ENCODE peak calls at places on chromosomes 6 and 20, in five cellular contexts. One of them, this sample, is unnamed.

GRCh38 chr6:163585932-163586437 is 171.5 kb downstream of the QKI start:
- DNase-seq in mammary epithelial cell: peak
- DNase-seq in K562: peak
- DNase-seq in fibroblast of lung: peak
- DNase-seq in A549: peak
- DNase-seq in this sample: peak

GRCh38 chr6:113414511-113414910 is 442.6 kb upstream of the MARCKS start:
- DNase-seq in fibroblast of lung: peak
- DNase-seq in mammary epithelial cell: peak
- DNase-seq in K562: no peak
- DNase-seq in A549: peak
- DNase-seq in this sample: peak

GRCh38 chr6:75863001-75863400 is 114.0 kb downstream of the MYO6 start:
- DNase-seq in A549: no peak
- DNase-seq in mammary epithelial cell: no peak
- DNase-seq in fibroblast of lung: no peak
- DNase-seq in K562: no peak
- DNase-seq in this sample: no peak

GRCh38 chr6:52558266-52559000 is 18.4 kb downstream of the TRAM2 start:
- DNase-seq in A549: no peak
- DNase-seq in mammary epithelial cell: no peak
- DNase-seq in K562: peak
- DNase-seq in fibroblast of lung: peak
- DNase-seq in this sample: no peak

GRCh38 chr6:54621285-54621684 is 225.3 kb upstream of the FAM83B start:
- DNase-seq in mammary epithelial cell: no peak
- DNase-seq in K562: no peak
- DNase-seq in fibroblast of lung: no peak
- DNase-seq in A549: no peak
- DNase-seq in this sample: peak

GRCh38 chr20:37323985-37324384 is 22.0 kb upstream of the SRC start:
- DNase-seq in mammary epithelial cell: peak
- DNase-seq in A549: no peak
- DNase-seq in fibroblast of lung: peak
- DNase-seq in K562: no peak
- DNase-seq in this sample: no peak

GRCh38 chr6:44471271-44471981 is 83.9 kb downstream of the CDC5L start:
- DNase-seq in K562: peak
- DNase-seq in A549: no peak
- DNase-seq in fibroblast of lung: no peak
- DNase-seq in mammary epithelial cell: no peak
- DNase-seq in this sample: no peak

GRCh38 chr6:158707120-158707519 is 57.3 kb downstream of the SYTL3 start:
- DNase-seq in mammary epithelial cell: peak
- DNase-seq in fibroblast of lung: peak
- DNase-seq in A549: peak
- DNase-seq in K562: peak
- DNase-seq in this sample: peak

GRCh38 chr6:168078943-168079405 is at the start of gene FRMD1:
- DNase-seq in K562: no peak
- DNase-seq in A549: no peak
- DNase-seq in fibroblast of lung: no peak
- DNase-seq in mammary epithelial cell: no peak
- DNase-seq in this sample: no peak

GRCh38 chr6:18277181-18278006 is 13.1 kb upstream of the DEK start:
- DNase-seq in K562: no peak
- DNase-seq in mammary epithelial cell: peak
- DNase-seq in A549: no peak
- DNase-seq in fibroblast of lung: peak
- DNase-seq in this sample: no peak

GRCh38 chr20:43955244-43956191 is 40.9 kb downstream of the TOX2 start:
- DNase-seq in fibroblast of lung: peak
- DNase-seq in K562: no peak
- DNase-seq in A549: peak
- DNase-seq in mammary epithelial cell: peak
- DNase-seq in this sample: peak

GRCh38 chr6:162814417-162814988 is 86.7 kb downstream of the PACRG start:
- DNase-seq in A549: no peak
- DNase-seq in fibroblast of lung: no peak
- DNase-seq in K562: no peak
- DNase-seq in mammary epithelial cell: no peak
- DNase-seq in this sample: no peak

GRCh38 chr20:50577175-50578018 is 67.2 kb downstream of the PTPN1 start:
- DNase-seq in mammary epithelial cell: no peak
- DNase-seq in K562: no peak
- DNase-seq in A549: no peak
- DNase-seq in fibroblast of lung: no peak
- DNase-seq in this sample: no peak

GRCh38 chr6:156589281-156589680 is 187.9 kb upstream of the ARID1B start:
- DNase-seq in fibroblast of lung: peak
- DNase-seq in K562: no peak
- DNase-seq in A549: no peak
- DNase-seq in mammary epithelial cell: peak
- DNase-seq in this sample: no peak

GRCh38 chr6:87658516-87658915 is 43.5 kb downstream of the AKIRIN2 start:
- DNase-seq in mammary epithelial cell: no peak
- DNase-seq in fibroblast of lung: peak
- DNase-seq in K562: no peak
- DNase-seq in A549: no peak
- DNase-seq in this sample: no peak

GRCh38 chr20:17059465-17059864 is 167.4 kb upstream of the PCSK2 start:
- DNase-seq in A549: no peak
- DNase-seq in K562: no peak
- DNase-seq in fibroblast of lung: peak
- DNase-seq in mammary epithelial cell: no peak
- DNase-seq in this sample: no peak

GRCh38 chr20:35511814-35512420 is 17.5 kb downstream of the C20orf173 start:
- DNase-seq in mammary epithelial cell: peak
- DNase-seq in A549: peak
- DNase-seq in K562: no peak
- DNase-seq in fibroblast of lung: peak
- DNase-seq in this sample: no peak

GRCh38 chr6:80163754-80164187 is 57.3 kb downstream of the BCKDHB start:
- DNase-seq in mammary epithelial cell: peak
- DNase-seq in K562: no peak
- DNase-seq in fibroblast of lung: peak
- DNase-seq in A549: peak
- DNase-seq in this sample: peak

DNA sequence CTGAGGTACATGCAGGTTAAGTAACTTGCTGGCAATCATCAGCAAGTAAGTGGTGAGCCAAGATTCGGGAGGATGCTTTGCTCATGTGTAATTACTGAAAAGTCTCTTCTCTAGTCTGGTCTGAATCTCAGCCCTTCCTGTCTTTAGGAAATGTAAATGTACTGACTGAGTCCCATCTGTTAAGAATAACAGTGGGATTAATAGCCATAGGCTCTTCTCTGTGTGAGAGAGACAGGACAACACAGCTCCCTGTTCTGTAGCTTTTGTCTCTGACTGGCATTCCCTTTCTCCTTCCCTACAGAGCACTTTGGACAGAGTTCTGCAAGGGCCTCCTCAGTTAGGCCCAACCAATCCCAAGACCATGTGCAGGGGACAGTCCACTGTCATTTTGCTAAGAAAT is 131.3 kb upstream of the OGFRL1 start:
- DNase-seq in K562: no peak
- DNase-seq in fibroblast of lung: no peak
- DNase-seq in A549: no peak
- DNase-seq in mammary epithelial cell: no peak
- DNase-seq in this sample: no peak
- TF ChIP-seq CTCF in K562: no peak
- TF ChIP-seq CTCF in fibroblast of lung: no peak
- TF ChIP-seq CTCF in A549: no peak
- TF ChIP-seq CTCF in mammary epithelial cell: no peak
- TF ChIP-seq CTCF in this sample: no peak

DNA sequence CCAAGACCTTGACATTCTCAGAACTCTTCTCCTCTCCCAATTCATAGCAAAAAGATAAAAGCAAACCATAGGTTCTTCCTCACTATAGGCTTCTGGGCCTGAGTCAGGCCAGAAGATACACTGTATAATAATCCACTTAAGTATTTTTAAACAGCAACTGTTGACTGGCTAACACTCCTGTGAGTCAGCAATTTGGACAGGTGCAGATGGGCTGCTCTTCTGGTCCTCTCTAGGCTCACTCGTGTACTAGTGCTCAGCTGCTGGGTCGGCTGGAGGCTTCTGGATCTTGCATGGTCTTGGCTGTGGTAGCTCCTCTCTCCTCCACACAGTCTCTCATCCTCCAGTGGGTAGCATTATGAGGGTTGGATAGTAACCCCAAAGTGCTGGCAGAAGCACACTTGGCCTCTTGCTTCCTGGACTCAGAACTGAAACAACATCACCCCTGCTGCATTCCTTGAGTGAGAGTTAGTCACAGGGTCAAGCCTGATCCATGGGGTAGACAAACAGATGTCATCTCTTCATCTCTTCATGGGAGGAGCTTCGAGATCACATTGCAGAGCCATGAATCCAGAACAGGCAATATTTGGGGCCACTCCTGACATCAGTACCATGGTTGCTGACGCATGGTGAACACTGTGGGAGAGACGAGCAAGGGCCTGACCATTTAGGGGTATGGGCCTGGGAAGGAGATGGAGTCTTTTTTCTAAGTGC is 86.9 kb downstream of the C6orf118 start:
- DNase-seq in mammary epithelial cell: no peak
- DNase-seq in K562: no peak
- DNase-seq in A549: no peak
- DNase-seq in fibroblast of lung: no peak
- DNase-seq in this sample: no peak
- H3K4me2 ChIP-seq in mammary epithelial cell: no peak
- H3K4me2 ChIP-seq in K562: no peak
- H3K4me2 ChIP-seq in A549: no peak
- H3K4me2 ChIP-seq in fibroblast of lung: no peak
- H3K4me2 ChIP-seq in this sample: no peak

DNA sequence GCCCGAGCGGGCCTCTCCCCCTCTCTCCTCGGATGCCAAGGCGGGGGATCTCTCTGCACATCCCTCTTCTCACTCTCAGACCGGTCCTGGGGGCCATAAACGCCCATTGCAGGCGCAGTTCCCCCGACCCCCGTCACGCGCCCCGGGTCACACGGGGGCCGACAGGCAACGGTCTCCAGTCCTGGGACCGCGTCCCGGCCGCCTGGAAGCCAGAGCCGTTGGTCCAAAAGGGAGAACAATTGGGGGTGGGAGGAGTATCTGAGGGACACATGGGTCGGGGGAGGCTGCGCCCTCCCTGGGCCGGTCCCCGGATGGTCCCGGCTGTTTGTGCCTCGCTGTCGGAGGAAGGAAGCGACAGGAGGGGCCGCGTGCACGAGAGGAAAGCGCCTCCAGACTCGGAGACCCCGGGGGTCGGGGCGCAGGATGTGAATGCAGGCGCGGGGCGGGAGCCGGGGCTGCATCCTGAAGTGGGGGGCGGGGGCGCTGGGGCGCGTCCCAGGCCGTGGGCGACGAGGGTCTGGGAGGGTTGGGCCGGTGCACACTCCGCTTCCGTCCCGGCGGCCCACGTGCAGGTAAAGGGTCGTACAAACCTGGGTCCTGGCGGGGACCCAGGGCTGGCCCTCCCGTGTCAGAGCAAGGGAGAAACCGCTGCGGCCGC is 903 bp downstream of the SLC4A11 start:
- DNase-seq in mammary epithelial cell: no peak
- DNase-seq in A549: no peak
- DNase-seq in fibroblast of lung: no peak
- DNase-seq in K562: peak
- DNase-seq in this sample: no peak
- TF ChIP-seq CTCF in mammary epithelial cell: no peak
- TF ChIP-seq CTCF in A549: no peak
- TF ChIP-seq CTCF in fibroblast of lung: no peak
- TF ChIP-seq CTCF in K562: no peak
- TF ChIP-seq CTCF in this sample: no peak

DNA sequence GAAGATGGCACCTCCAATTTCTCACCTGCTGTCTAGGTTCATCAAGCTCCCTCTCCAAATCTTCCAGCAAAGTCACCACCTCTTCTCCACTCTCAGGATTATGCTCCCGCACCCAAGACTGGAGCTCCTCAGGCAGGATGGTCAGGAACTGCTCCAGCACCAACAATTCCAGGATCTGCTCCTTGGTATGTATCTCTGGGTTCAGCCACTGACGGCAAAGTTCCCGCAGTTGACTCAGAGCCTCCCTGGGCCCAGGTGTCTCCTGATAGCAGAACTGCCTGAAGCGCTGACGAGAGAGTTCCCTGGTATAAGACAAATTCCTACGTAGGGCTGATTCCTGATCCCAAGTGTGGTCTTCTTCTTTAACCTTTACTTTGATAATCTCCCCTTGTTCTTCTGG is 60.6 kb downstream of the GPX5 start:
- DNase-seq in A549: no peak
- DNase-seq in fibroblast of lung: peak
- DNase-seq in K562: no peak
- DNase-seq in mammary epithelial cell: peak
- DNase-seq in this sample: peak
- H3K4me2 ChIP-seq in A549: peak
- H3K4me2 ChIP-seq in fibroblast of lung: no peak
- H3K4me2 ChIP-seq in K562: no peak
- H3K4me2 ChIP-seq in mammary epithelial cell: peak
- H3K4me2 ChIP-seq in this sample: peak

GRCh38 chr20:22584922-22585785 is 782 bp upstream of the FOXA2 start:
- DNase-seq in mammary epithelial cell: no peak
- DNase-seq in K562: peak
- DNase-seq in fibroblast of lung: no peak
- DNase-seq in A549: peak
- DNase-seq in this sample: no peak
- TF ChIP-seq CTCF in mammary epithelial cell: no peak
- TF ChIP-seq CTCF in K562: no peak
- TF ChIP-seq CTCF in fibroblast of lung: no peak
- TF ChIP-seq CTCF in A549: no peak
- TF ChIP-seq CTCF in this sample: no peak

GRCh38 chr20:4299250-4299649 is 283.9 kb upstream of the RNF24 start:
- DNase-seq in mammary epithelial cell: no peak
- DNase-seq in A549: no peak
- DNase-seq in K562: no peak
- DNase-seq in fibroblast of lung: no peak
- DNase-seq in this sample: no peak
- H3K4me2 ChIP-seq in mammary epithelial cell: no peak
- H3K4me2 ChIP-seq in A549: no peak
- H3K4me2 ChIP-seq in K562: no peak
- H3K4me2 ChIP-seq in fibroblast of lung: no peak
- H3K4me2 ChIP-seq in this sample: no peak

DNA sequence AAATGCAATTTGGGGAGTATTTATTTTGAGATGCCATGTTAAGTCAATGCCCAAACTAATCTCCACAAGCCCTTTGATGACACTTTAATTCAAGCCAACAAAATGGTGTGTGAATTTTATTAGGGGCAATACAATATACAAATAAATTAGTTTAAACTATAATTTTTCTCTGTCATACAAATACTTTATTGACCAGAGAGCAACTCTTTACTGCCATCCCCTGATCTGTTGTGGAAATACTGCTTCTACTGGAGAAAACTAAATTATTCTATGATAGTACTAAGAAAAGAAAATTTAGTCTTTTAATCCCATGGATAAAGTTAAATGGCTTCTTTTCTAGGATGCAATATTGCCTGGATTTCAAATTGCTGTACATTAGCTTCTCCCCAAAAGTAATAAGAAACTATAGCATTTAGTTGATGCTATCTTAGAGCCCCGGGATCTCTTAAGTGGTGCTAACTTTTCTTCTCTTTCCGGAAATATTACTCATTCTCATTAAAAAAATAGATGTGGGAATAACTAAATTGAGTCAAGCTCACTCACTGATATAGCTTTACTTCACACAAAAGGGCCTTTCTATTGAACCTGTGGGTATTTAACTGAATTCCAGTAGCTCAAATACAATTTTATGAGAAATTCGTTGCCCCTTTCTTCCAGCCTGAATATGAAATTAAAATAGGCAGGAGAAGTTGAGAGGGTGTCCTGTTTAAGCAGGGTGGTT is 49.2 kb downstream of the SMPDL3A start:
- DNase-seq in mammary epithelial cell: no peak
- DNase-seq in K562: no peak
- DNase-seq in A549: peak
- DNase-seq in fibroblast of lung: peak
- DNase-seq in this sample: no peak
- TF ChIP-seq CTCF in mammary epithelial cell: peak
- TF ChIP-seq CTCF in K562: peak
- TF ChIP-seq CTCF in A549: peak
- TF ChIP-seq CTCF in fibroblast of lung: peak
- TF ChIP-seq CTCF in this sample: peak

This sample was measured in PC-9.